ENCODE peak calls at places on chromosome 10, in six cellular contexts. E, X, C, O, N and F are unnamed samples. For H3K4me1 and H3K27me3, the result is how much of the 10 kb centered on the place peaks cover.

GRCh38 chr10:77864151-77864851 is 62.3 kb downstream of the DLG5 start:
- DNase-seq in E (no peak), O (no peak), N (no peak), C (no peak), X (no peak), F (no peak)

GRCh38 chr10:12492016-12492415 is 142.7 kb downstream of the CAMK1D start:
- DNase-seq in O (no peak), N (no peak), C (no peak), E (no peak), X (no peak), F (no peak)

GRCh38 chr10:113158183-113158582 is 208.1 kb downstream of the TCF7L2 start:
- DNase-seq in O (no peak), C (no peak), E (no peak), X (no peak), N (no peak), F (no peak)

GRCh38 chr10:22321831-22322662 is 1.1 kb downstream of the BMI1 start:
- DNase-seq in O (peak), X (no peak), C (no peak), N (no peak), E (no peak), F (no peak)

GRCh38 chr10:114751856-114752255 is 69.7 kb upstream of the FHIP2A start:
- DNase-seq in E (no peak), C (no peak), O (no peak), N (no peak), X (no peak), F (no peak)

GRCh38 chr10:119826777-119827176 is 45.9 kb downstream of the MCMBP start:
- DNase-seq in C (no peak), N (no peak), E (no peak), X (no peak), O (no peak), F (no peak)

GRCh38 chr10:110276603-110277002 is 28.1 kb downstream of the SMNDC1 start:
- DNase-seq in X (no peak), O (no peak), C (no peak), E (no peak), N (no peak), F (no peak)

GRCh38 chr10:79071535-79071923 is 2.8 kb downstream of the ZMIZ1 start:
- DNase-seq in O (no peak), E (no peak), C (no peak), N (no peak), X (no peak), F (no peak)

GRCh38 chr10:124667425-124668130 is 76.6 kb downstream of the FAM53B start:
- DNase-seq in N (peak), X (no peak), O (no peak), E (no peak), C (no peak), F (no peak)
- H3K4me1 ChIP-seq in N (under half), X (half or more), O (under half), E (half or more), C (half or more), F (half or more)

GRCh38 chr10:28715246-28715645 is 37.9 kb downstream of the BAMBI start:
- DNase-seq in X (no peak), N (no peak), C (no peak), O (no peak), E (no peak), F (no peak)
- H3K27ac ChIP-seq in X (no peak), N (no peak), C (no peak), O (no peak), E (no peak), F (no peak)

DNA sequence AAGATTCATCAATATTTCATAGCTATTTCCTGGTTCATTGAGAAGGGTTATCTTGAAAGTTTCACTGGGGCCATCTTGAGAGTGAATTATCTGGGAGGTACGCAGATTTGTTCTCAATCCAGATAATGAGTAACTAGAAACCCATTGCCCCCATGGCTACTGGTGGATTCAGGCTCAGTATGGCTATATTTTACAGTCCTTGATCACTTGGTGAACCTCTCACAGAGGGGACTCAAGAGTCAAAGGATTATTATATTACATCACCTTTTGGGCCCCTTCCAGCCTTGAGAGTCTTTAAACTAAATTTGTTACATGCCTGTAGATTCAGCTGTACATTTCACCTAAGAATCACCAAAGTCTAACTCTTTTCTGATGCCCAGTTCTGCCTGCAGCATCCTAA is 11.6 kb downstream of the NKX2-3 start:
- DNase-seq in N (no peak), O (no peak), X (no peak), E (no peak), C (no peak), F (no peak)
- H3K27me3 ChIP-seq in N (half or more), O (under half), X (half or more), E (half or more), C (half or more), F (half or more)

GRCh38 chr10:681670-682318 is 7.7 kb downstream of the DIP2C start:
- DNase-seq in O (no peak), C (no peak), E (no peak), N (no peak), X (no peak), F (no peak)
- H3K4me1 ChIP-seq in O (under half), C (half or more), E (under half), N (under half), X (half or more), F (half or more)

GRCh38 chr10:5517546-5517945 is 7.2 kb upstream of the CALML3 start:
- DNase-seq in X (no peak), C (no peak), N (no peak), E (no peak), O (no peak), F (no peak)
- H3K27ac ChIP-seq in X (no peak), C (no peak), N (peak), E (no peak), O (no peak), F (no peak)